ENCODE peak calls at places on chromosome 4, in four cellular contexts. Y, D, C and I are unnamed samples.

GRCh38 chr4:74930166-74930565 is 2.8 kb upstream of the PARM1 start:
- DNase-seq in Y (no peak), D (no peak), C (no peak), I (no peak)

GRCh38 chr4:114601304-114602052 is 2.9 kb downstream of the UGT8 start:
- DNase-seq in Y (no peak), D (no peak), C (no peak), I (no peak)

GRCh38 chr4:182880387-182881356 is 36.5 kb downstream of the DCTD start:
- DNase-seq in Y (no peak), D (no peak), C (peak; percentile 63), I (peak; percentile 35)

GRCh38 chr4:105184316-105184988 is 37.8 kb downstream of the TET2 start:
- DNase-seq in Y (no peak), D (no peak), C (no peak), I (no peak)

GRCh38 chr4:137685357-137685756 is 153.1 kb upstream of the PCDH18 start:
- DNase-seq in Y (no peak), D (no peak), C (no peak), I (no peak)

GRCh38 chr4:145130788-145131398 is 32.8 kb downstream of the ABCE1 start:
- DNase-seq in Y (no peak), D (no peak), C (no peak), I (peak; percentile 56)

GRCh38 chr4:108188770-108189169 is 20.0 kb upstream of the LEF1 start:
- DNase-seq in Y (no peak), D (no peak), C (no peak), I (no peak)

GRCh38 chr4:111562811-111563210 is 582.4 kb upstream of the FAM241A start:
- DNase-seq in Y (no peak), D (no peak), C (no peak), I (no peak)

GRCh38 chr4:181582595-181582994 is 660.6 kb upstream of the TENM3 start:
- DNase-seq in Y (no peak), D (no peak), C (no peak), I (no peak)

GRCh38 chr4:141131738-141132688 is 1.3 kb downstream of the RNF150 start:
- DNase-seq in Y (no peak), D (peak; percentile 41), C (peak; percentile 53), I (peak; percentile 16)

GRCh38 chr4:153466637-153467153 is 535 bp downstream of the TMEM131L start:
- DNase-seq in Y (no peak), D (no peak), C (no peak), I (no peak)

GRCh38 chr4:118894034-118894433 is 5.4 kb downstream of the SYNPO2 start:
- DNase-seq in Y (no peak), D (no peak), C (no peak), I (no peak)

GRCh38 chr4:154467886-154468285 is 23.7 kb downstream of the DCHS2 start:
- DNase-seq in Y (no peak), D (no peak), C (no peak), I (no peak)

GRCh38 chr4:150007512-150007911 is 70.7 kb upstream of the DCLK2 start:
- DNase-seq in Y (no peak), D (no peak), C (no peak), I (no peak)

GRCh38 chr4:6761540-6762243 is 20.8 kb upstream of the KIAA0232 start:
- DNase-seq in Y (no peak), D (peak; percentile 67), C (no peak), I (peak; percentile 53)

GRCh38 chr4:157221895-157222763 is 1.6 kb downstream of the GRIA2 start:
- DNase-seq in Y (no peak), D (peak; percentile 84), C (no peak), I (peak; percentile 44)

GRCh38 chr4:41203169-41203568 is 11.2 kb downstream of the APBB2 start:
- DNase-seq in Y (no peak), D (no peak), C (no peak), I (no peak)

GRCh38 chr4:26342328-26343040 is 21.7 kb downstream of the RBPJ start:
- DNase-seq in Y (no peak), D (no peak), C (no peak), I (peak; percentile 25)

GRCh38 chr4:140296335-140296753 is 77.1 kb upstream of the SCOC start:
- DNase-seq in Y (no peak), D (peak; percentile 23), C (peak; percentile 86), I (peak; percentile 47)

GRCh38 chr4:113276448-113277158 is 227.2 kb downstream of the ANK2 start:
- DNase-seq in Y (no peak), D (peak; percentile 27), C (no peak), I (no peak)

GRCh38 chr4:136583567-136583966 is 948.7 kb downstream of the PCDH18 start:
- DNase-seq in Y (no peak), D (no peak), C (no peak), I (no peak)

GRCh38 chr4:186104895-186105720 is 604 bp downstream of the FAM149A start:
- DNase-seq in Y (no peak), D (no peak), C (no peak), I (peak; percentile 35)

GRCh38 chr4:72375050-72375736 is 193.8 kb downstream of the ADAMTS3 start:
- DNase-seq in Y (no peak), D (no peak), C (no peak), I (peak; percentile 92)

GRCh38 chr4:31156221-31156620 is 436.1 kb downstream of the PCDH7 start:
- DNase-seq in Y (no peak), D (no peak), C (no peak), I (no peak)

GRCh38 chr4:184961693-184962092 is 56.6 kb upstream of the HELT start:
- DNase-seq in Y (no peak), D (no peak), C (no peak), I (peak; percentile 32)

GRCh38 chr4:75512336-75513211 is 1.6 kb downstream of the RCHY1 start:
- DNase-seq in Y (no peak), D (no peak), C (no peak), I (peak; percentile 1)